ENCODE peak calls at places on chromosomes 2 and 18, in six cellular contexts. One of them, this sample, is unnamed.
A peak's percentile ranks its signal among the peaks of the same experiment; 100 is the strongest.

GRCh38 chr2:221095381-221095780 is 476.7 kb downstream of the EPHA4 start:
- DNase-seq in endothelial cell of umbilical vein: peak; percentile 82
- DNase-seq in mesendoderm: no peak
- DNase-seq in uterus: no peak
- DNase-seq in HCT116: no peak
- DNase-seq in right lobe of liver: no peak
- DNase-seq in this sample: no peak

GRCh38 chr2:174108579-174108978 is 139.8 kb downstream of the OLA1 start:
- DNase-seq in endothelial cell of umbilical vein: no peak
- DNase-seq in mesendoderm: no peak
- DNase-seq in uterus: no peak
- DNase-seq in HCT116: no peak
- DNase-seq in right lobe of liver: no peak
- DNase-seq in this sample: no peak

GRCh38 chr2:20622731-20623130 is 28.2 kb downstream of the HS1BP3 start:
- DNase-seq in endothelial cell of umbilical vein: no peak
- DNase-seq in mesendoderm: no peak
- DNase-seq in uterus: peak; percentile 13
- DNase-seq in HCT116: no peak
- DNase-seq in right lobe of liver: peak; percentile 42
- DNase-seq in this sample: no peak

GRCh38 chr18:69483574-69483973 is 82.9 kb downstream of the DOK6 start:
- DNase-seq in endothelial cell of umbilical vein: no peak
- DNase-seq in mesendoderm: no peak
- DNase-seq in uterus: no peak
- DNase-seq in HCT116: no peak
- DNase-seq in right lobe of liver: no peak
- DNase-seq in this sample: no peak

GRCh38 chr18:32769242-32770180 is 3.3 kb downstream of the KLHL14 start:
- DNase-seq in endothelial cell of umbilical vein: no peak
- DNase-seq in mesendoderm: peak; percentile 61
- DNase-seq in uterus: no peak
- DNase-seq in HCT116: no peak
- DNase-seq in right lobe of liver: no peak
- DNase-seq in this sample: no peak

GRCh38 chr18:31410716-31411483 is 34.3 kb downstream of the DSG4 start:
- DNase-seq in endothelial cell of umbilical vein: no peak
- DNase-seq in mesendoderm: peak; percentile 13
- DNase-seq in uterus: no peak
- DNase-seq in HCT116: no peak
- DNase-seq in right lobe of liver: no peak
- DNase-seq in this sample: no peak

GRCh38 chr18:48798334-48799197 is 152.2 kb downstream of the SMAD7 start:
- DNase-seq in endothelial cell of umbilical vein: no peak
- DNase-seq in mesendoderm: no peak
- DNase-seq in uterus: peak; percentile 7
- DNase-seq in HCT116: no peak
- DNase-seq in right lobe of liver: no peak
- DNase-seq in this sample: no peak

GRCh38 chr18:12659904-12660605 is 2.1 kb upstream of the SPIRE1 start:
- DNase-seq in endothelial cell of umbilical vein: peak; percentile 93
- DNase-seq in mesendoderm: peak; percentile 54
- DNase-seq in uterus: peak; percentile 45
- DNase-seq in HCT116: peak; percentile 48
- DNase-seq in right lobe of liver: no peak
- DNase-seq in this sample: no peak

GRCh38 chr2:160657206-160657605 is 163.6 kb upstream of the RBMS1 start:
- DNase-seq in endothelial cell of umbilical vein: no peak
- DNase-seq in mesendoderm: peak; percentile 39
- DNase-seq in uterus: no peak
- DNase-seq in HCT116: no peak
- DNase-seq in right lobe of liver: no peak
- DNase-seq in this sample: no peak

GRCh38 chr18:5630766-5631413 is 87.1 kb upstream of the EPB41L3 start:
- DNase-seq in endothelial cell of umbilical vein: no peak
- DNase-seq in mesendoderm: no peak
- DNase-seq in uterus: no peak
- DNase-seq in HCT116: no peak
- DNase-seq in right lobe of liver: no peak
- DNase-seq in this sample: no peak

GRCh38 chr2:121376851-121377250 is 91.8 kb upstream of the TFCP2L1 start:
- DNase-seq in endothelial cell of umbilical vein: no peak
- DNase-seq in mesendoderm: no peak
- DNase-seq in uterus: no peak
- DNase-seq in HCT116: no peak
- DNase-seq in right lobe of liver: no peak
- DNase-seq in this sample: no peak

GRCh38 chr2:203562283-203562682 is 27.2 kb upstream of the RAPH1 start:
- DNase-seq in endothelial cell of umbilical vein: no peak
- DNase-seq in mesendoderm: no peak
- DNase-seq in uterus: no peak
- DNase-seq in HCT116: no peak
- DNase-seq in right lobe of liver: no peak
- DNase-seq in this sample: no peak

GRCh38 chr2:74625658-74626425 is 22.3 kb downstream of the M1AP start:
- DNase-seq in endothelial cell of umbilical vein: no peak
- DNase-seq in mesendoderm: peak; percentile 35
- DNase-seq in uterus: no peak
- DNase-seq in HCT116: no peak
- DNase-seq in right lobe of liver: no peak
- DNase-seq in this sample: no peak

GRCh38 chr2:225117061-225117716 is 74.9 kb upstream of the DOCK10 start:
- DNase-seq in endothelial cell of umbilical vein: no peak
- DNase-seq in mesendoderm: no peak
- DNase-seq in uterus: no peak
- DNase-seq in HCT116: no peak
- DNase-seq in right lobe of liver: no peak
- DNase-seq in this sample: no peak

GRCh38 chr2:184685999-184686841 is 87.9 kb downstream of the ZNF804A start:
- DNase-seq in endothelial cell of umbilical vein: no peak
- DNase-seq in mesendoderm: no peak
- DNase-seq in uterus: no peak
- DNase-seq in HCT116: no peak
- DNase-seq in right lobe of liver: peak; percentile 29
- DNase-seq in this sample: no peak

GRCh38 chr18:49561377-49562193 is at the start of gene LIPG:
- DNase-seq in endothelial cell of umbilical vein: peak; percentile 74
- DNase-seq in mesendoderm: peak; percentile 95
- DNase-seq in uterus: no peak
- DNase-seq in HCT116: peak; percentile 57
- DNase-seq in right lobe of liver: peak; percentile 90
- DNase-seq in this sample: no peak

GRCh38 chr2:100180503-100180902 is 38.1 kb upstream of the AFF3 start:
- DNase-seq in endothelial cell of umbilical vein: no peak
- DNase-seq in mesendoderm: no peak
- DNase-seq in uterus: no peak
- DNase-seq in HCT116: no peak
- DNase-seq in right lobe of liver: no peak
- DNase-seq in this sample: peak; percentile 85

GRCh38 chr2:220913384-220913783 is 658.7 kb downstream of the EPHA4 start:
- DNase-seq in endothelial cell of umbilical vein: no peak
- DNase-seq in mesendoderm: no peak
- DNase-seq in uterus: no peak
- DNase-seq in HCT116: no peak
- DNase-seq in right lobe of liver: no peak
- DNase-seq in this sample: no peak

GRCh38 chr2:39515897-39516346 is 78.8 kb upstream of the MAP4K3 start:
- DNase-seq in endothelial cell of umbilical vein: no peak
- DNase-seq in mesendoderm: no peak
- DNase-seq in uterus: no peak
- DNase-seq in HCT116: no peak
- DNase-seq in right lobe of liver: no peak
- DNase-seq in this sample: no peak

GRCh38 chr2:39516347-39517101 is 79.4 kb upstream of the MAP4K3 start:
- DNase-seq in endothelial cell of umbilical vein: peak; percentile 83
- DNase-seq in mesendoderm: peak; percentile 87
- DNase-seq in uterus: peak; percentile 65
- DNase-seq in HCT116: no peak
- DNase-seq in right lobe of liver: peak; percentile 55
- DNase-seq in this sample: no peak

GRCh38 chr2:39513641-39514094 is 76.6 kb upstream of the MAP4K3 start:
- DNase-seq in endothelial cell of umbilical vein: peak; percentile 98
- DNase-seq in mesendoderm: peak; percentile 89
- DNase-seq in uterus: peak; percentile 54
- DNase-seq in HCT116: peak; percentile 32
- DNase-seq in right lobe of liver: peak; percentile 59
- DNase-seq in this sample: no peak

GRCh38 chr2:39515273-39515896 is 78.3 kb upstream of the MAP4K3 start:
- DNase-seq in endothelial cell of umbilical vein: no peak
- DNase-seq in mesendoderm: no peak
- DNase-seq in uterus: no peak
- DNase-seq in HCT116: no peak
- DNase-seq in right lobe of liver: no peak
- DNase-seq in this sample: no peak

GRCh38 chr2:39514825-39515224 is 77.7 kb upstream of the MAP4K3 start:
- DNase-seq in endothelial cell of umbilical vein: no peak
- DNase-seq in mesendoderm: no peak
- DNase-seq in uterus: no peak
- DNase-seq in HCT116: no peak
- DNase-seq in right lobe of liver: no peak
- DNase-seq in this sample: no peak
- H3K27ac ChIP-seq in endothelial cell of umbilical vein: peak overlapping the region; percentile 91
- H3K27ac ChIP-seq in mesendoderm: no peak overlapping the region
- H3K27ac ChIP-seq in uterus: peak overlapping the region; percentile 82
- H3K27ac ChIP-seq in HCT116: no peak overlapping the region
- H3K27ac ChIP-seq in right lobe of liver: no peak overlapping the region
- H3K27ac ChIP-seq in this sample: no peak overlapping the region

DNA sequence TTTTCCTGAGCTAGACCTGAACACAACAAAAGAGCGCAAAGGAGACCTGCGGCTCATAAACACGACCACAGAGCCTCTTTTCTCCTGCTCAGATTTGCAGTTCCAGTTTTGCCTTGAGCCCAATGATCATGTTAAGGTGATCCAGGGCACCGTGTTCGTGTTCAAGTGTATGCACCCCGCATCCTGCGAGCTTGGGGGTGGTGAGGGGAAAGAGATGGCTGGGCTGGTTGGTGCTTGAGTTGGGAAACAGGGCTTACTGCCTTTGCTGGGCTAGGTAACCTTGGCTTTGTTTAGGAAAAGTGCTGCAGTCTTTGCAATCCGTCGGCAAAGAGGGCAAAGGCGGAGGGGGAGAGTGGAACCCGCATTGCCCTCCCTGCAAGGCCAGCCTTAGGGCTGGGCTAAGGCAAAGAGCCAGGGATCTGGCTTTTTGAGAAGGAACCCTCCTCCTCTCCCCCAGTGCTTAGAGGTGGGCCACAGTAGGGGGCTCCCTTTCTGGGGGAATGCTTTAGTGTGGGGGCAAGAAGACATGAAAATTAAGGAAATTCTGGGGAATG is 1.3 kb downstream of the HOXD10 start:
- DNase-seq in endothelial cell of umbilical vein: no peak
- DNase-seq in mesendoderm: no peak
- DNase-seq in uterus: no peak
- DNase-seq in HCT116: no peak
- DNase-seq in right lobe of liver: no peak
- DNase-seq in this sample: no peak
- H3K27ac ChIP-seq in endothelial cell of umbilical vein: no peak overlapping the region
- H3K27ac ChIP-seq in mesendoderm: no peak overlapping the region
- H3K27ac ChIP-seq in uterus: peak overlapping the region; percentile 99
- H3K27ac ChIP-seq in HCT116: no peak overlapping the region
- H3K27ac ChIP-seq in right lobe of liver: no peak overlapping the region
- H3K27ac ChIP-seq in this sample: no peak overlapping the region

DNA sequence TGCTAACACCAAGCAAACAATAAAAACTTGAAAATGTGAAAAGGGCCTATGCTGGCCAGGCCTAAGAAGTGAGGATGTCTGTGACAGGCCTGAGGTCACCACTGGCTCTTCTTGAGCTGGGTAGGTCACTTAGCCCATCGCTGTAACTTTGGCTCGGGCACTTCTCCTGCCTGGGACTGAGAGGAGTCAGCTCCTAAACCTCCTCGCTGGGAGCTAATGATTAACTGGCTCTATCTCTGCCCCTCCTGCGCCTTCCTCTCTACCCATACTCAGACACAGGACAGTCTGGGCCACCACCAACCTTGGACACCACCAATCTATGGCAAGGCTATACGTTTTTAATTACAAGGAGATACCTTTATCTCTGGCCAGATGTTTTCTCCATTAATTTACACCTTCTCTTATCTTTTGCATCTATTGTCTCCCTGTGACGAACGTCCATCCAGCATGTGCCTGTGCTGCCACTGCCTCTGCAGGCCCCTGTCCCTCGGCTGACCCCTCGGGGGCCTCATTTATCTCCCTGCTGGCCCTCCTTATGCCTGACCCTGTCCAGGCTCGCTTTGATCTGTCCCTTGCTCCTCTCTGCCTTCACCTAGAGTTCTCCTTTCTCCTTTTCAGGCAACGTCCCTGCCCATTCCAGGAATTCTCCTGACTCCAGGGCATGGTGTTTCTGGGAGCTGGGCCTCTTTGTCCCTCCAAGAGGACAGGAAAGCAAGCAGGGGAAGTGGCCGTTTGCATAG is 149.1 kb upstream of the GATA6 start:
- DNase-seq in endothelial cell of umbilical vein: no peak
- DNase-seq in mesendoderm: peak; percentile 78
- DNase-seq in uterus: no peak
- DNase-seq in HCT116: no peak
- DNase-seq in right lobe of liver: peak; percentile 65
- DNase-seq in this sample: no peak
- H3K27ac ChIP-seq in endothelial cell of umbilical vein: no peak overlapping the region
- H3K27ac ChIP-seq in mesendoderm: peak overlapping the region; percentile 92
- H3K27ac ChIP-seq in uterus: no peak overlapping the region
- H3K27ac ChIP-seq in HCT116: no peak overlapping the region
- H3K27ac ChIP-seq in right lobe of liver: no peak overlapping the region
- H3K27ac ChIP-seq in this sample: no peak overlapping the region

GRCh38 chr2:230658877-230659652 is 53.6 kb upstream of the CAB39 start:
- DNase-seq in endothelial cell of umbilical vein: no peak
- DNase-seq in mesendoderm: no peak
- DNase-seq in uterus: no peak
- DNase-seq in HCT116: no peak
- DNase-seq in right lobe of liver: no peak
- DNase-seq in this sample: no peak

GRCh38 chr2:230657906-230658305 is 54.7 kb upstream of the CAB39 start:
- DNase-seq in endothelial cell of umbilical vein: no peak
- DNase-seq in mesendoderm: no peak
- DNase-seq in uterus: no peak
- DNase-seq in HCT116: no peak
- DNase-seq in right lobe of liver: no peak
- DNase-seq in this sample: no peak

GRCh38 chr2:230658577-230658876 is 54.1 kb upstream of the CAB39 start:
- DNase-seq in endothelial cell of umbilical vein: no peak
- DNase-seq in mesendoderm: no peak
- DNase-seq in uterus: no peak
- DNase-seq in HCT116: no peak
- DNase-seq in right lobe of liver: no peak
- DNase-seq in this sample: no peak

GRCh38 chr2:230660294-230661060 is 52.2 kb upstream of the CAB39 start:
- DNase-seq in endothelial cell of umbilical vein: no peak
- DNase-seq in mesendoderm: no peak
- DNase-seq in uterus: no peak
- DNase-seq in HCT116: no peak
- DNase-seq in right lobe of liver: no peak
- DNase-seq in this sample: no peak

DNA sequence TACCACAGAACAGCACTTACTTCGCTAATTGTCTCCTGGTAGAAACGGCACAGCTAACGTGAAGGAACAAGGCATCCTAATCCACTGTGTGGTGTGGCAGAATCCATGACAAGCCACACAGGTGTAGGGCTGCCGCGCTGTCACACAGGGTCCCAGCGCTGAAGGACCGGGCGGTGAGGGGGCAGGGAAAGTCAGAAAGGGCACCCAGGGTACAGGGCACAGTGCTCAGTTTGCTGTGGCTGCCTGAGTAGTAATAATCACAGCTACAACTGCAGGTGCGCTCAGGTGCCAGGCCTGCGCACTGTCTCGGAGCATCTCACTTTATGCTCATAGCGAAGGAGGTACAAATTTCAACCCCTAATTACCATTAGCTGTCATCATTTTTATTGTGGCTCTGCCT is 55.2 kb upstream of the CAB39 start:
- DNase-seq in endothelial cell of umbilical vein: no peak
- DNase-seq in mesendoderm: no peak
- DNase-seq in uterus: no peak
- DNase-seq in HCT116: no peak
- DNase-seq in right lobe of liver: no peak
- DNase-seq in this sample: no peak
- H3K27ac ChIP-seq in endothelial cell of umbilical vein: no peak overlapping the region
- H3K27ac ChIP-seq in mesendoderm: no peak overlapping the region
- H3K27ac ChIP-seq in uterus: no peak overlapping the region
- H3K27ac ChIP-seq in HCT116: no peak overlapping the region
- H3K27ac ChIP-seq in right lobe of liver: no peak overlapping the region
- H3K27ac ChIP-seq in this sample: no peak overlapping the region